ENCODE peak calls at places on chromosomes 6 and 20, in four cellular contexts. One of them, this sample, is unnamed.

GRCh38 chr6:3001773-3002293 is 2.1 kb downstream of the NQO2 start:
- DNase-seq in mammary epithelial cell: peak; percentile 69
- DNase-seq in heart right ventricle: peak; percentile 25
- DNase-seq in cardiac muscle cell: peak; percentile 81
- DNase-seq in this sample: no peak

GRCh38 chr6:165884813-165885765 is 222.0 kb upstream of the PDE10A start:
- DNase-seq in mammary epithelial cell: no peak
- DNase-seq in heart right ventricle: peak; percentile 77
- DNase-seq in cardiac muscle cell: peak; percentile 86
- DNase-seq in this sample: peak; percentile 2

GRCh38 chr6:136526196-136526930 is 23.9 kb downstream of the MAP7 start:
- DNase-seq in mammary epithelial cell: peak; percentile 64
- DNase-seq in heart right ventricle: peak; percentile 17
- DNase-seq in cardiac muscle cell: peak; percentile 81
- DNase-seq in this sample: no peak

GRCh38 chr6:33314943-33315752 is 1.3 kb upstream of the TAPBP start:
- DNase-seq in mammary epithelial cell: peak; percentile 46
- DNase-seq in heart right ventricle: peak; percentile 54
- DNase-seq in cardiac muscle cell: peak; percentile 20
- DNase-seq in this sample: no peak

GRCh38 chr20:10387686-10388085 is 46.3 kb downstream of the MKKS start:
- DNase-seq in mammary epithelial cell: no peak
- DNase-seq in heart right ventricle: no peak
- DNase-seq in cardiac muscle cell: no peak
- DNase-seq in this sample: no peak

GRCh38 chr20:43492101-43492500 is 15.4 kb upstream of the L3MBTL1 start:
- DNase-seq in mammary epithelial cell: peak; percentile 97
- DNase-seq in heart right ventricle: no peak
- DNase-seq in cardiac muscle cell: no peak
- DNase-seq in this sample: no peak

GRCh38 chr6:160264213-160264612 is 5.6 kb upstream of the SLC22A2 start:
- DNase-seq in mammary epithelial cell: no peak
- DNase-seq in heart right ventricle: no peak
- DNase-seq in cardiac muscle cell: no peak
- DNase-seq in this sample: no peak

GRCh38 chr6:35181313-35181932 is 32.3 kb upstream of the SCUBE3 start:
- DNase-seq in mammary epithelial cell: no peak
- DNase-seq in heart right ventricle: peak; percentile 38
- DNase-seq in cardiac muscle cell: peak; percentile 67
- DNase-seq in this sample: no peak

GRCh38 chr6:26233608-26234420 is 131.2 kb upstream of the BTN3A2 start:
- DNase-seq in mammary epithelial cell: peak; percentile 60
- DNase-seq in heart right ventricle: peak; percentile 37
- DNase-seq in cardiac muscle cell: peak; percentile 68
- DNase-seq in this sample: no peak

GRCh38 chr6:109896333-109896732 is 81.8 kb upstream of the GPR6 start:
- DNase-seq in mammary epithelial cell: no peak
- DNase-seq in heart right ventricle: no peak
- DNase-seq in cardiac muscle cell: no peak
- DNase-seq in this sample: no peak

GRCh38 chr6:88983532-88983931 is 20.1 kb upstream of the RNGTT start:
- DNase-seq in mammary epithelial cell: peak; percentile 19
- DNase-seq in heart right ventricle: no peak
- DNase-seq in cardiac muscle cell: peak; percentile 74
- DNase-seq in this sample: no peak

GRCh38 chr6:53103993-53104675 is 38.9 kb downstream of the FBXO9 start:
- DNase-seq in mammary epithelial cell: peak; percentile 28
- DNase-seq in heart right ventricle: no peak
- DNase-seq in cardiac muscle cell: peak; percentile 15
- DNase-seq in this sample: no peak

GRCh38 chr6:117555882-117556498 is 46.3 kb downstream of the GOPC start:
- DNase-seq in mammary epithelial cell: peak; percentile 32
- DNase-seq in heart right ventricle: peak; percentile 41
- DNase-seq in cardiac muscle cell: peak; percentile 49
- DNase-seq in this sample: no peak

GRCh38 chr6:90289902-90290301 is 6.7 kb downstream of the BACH2 start:
- DNase-seq in mammary epithelial cell: no peak
- DNase-seq in heart right ventricle: no peak
- DNase-seq in cardiac muscle cell: no peak
- DNase-seq in this sample: no peak

GRCh38 chr6:161238076-161238869 is 35.6 kb downstream of the AGPAT4 start:
- DNase-seq in mammary epithelial cell: no peak
- DNase-seq in heart right ventricle: no peak
- DNase-seq in cardiac muscle cell: no peak
- DNase-seq in this sample: no peak

GRCh38 chr6:144758602-144759001 is 473.5 kb downstream of the UTRN start:
- DNase-seq in mammary epithelial cell: peak; percentile 60
- DNase-seq in heart right ventricle: no peak
- DNase-seq in cardiac muscle cell: peak; percentile 14
- DNase-seq in this sample: no peak

GRCh38 chr20:50532231-50532630 is 22.0 kb downstream of the PTPN1 start:
- DNase-seq in mammary epithelial cell: no peak
- DNase-seq in heart right ventricle: no peak
- DNase-seq in cardiac muscle cell: no peak
- DNase-seq in this sample: no peak

GRCh38 chr6:122673345-122673961 is 63.2 kb downstream of the PKIB start:
- DNase-seq in mammary epithelial cell: peak; percentile 79
- DNase-seq in heart right ventricle: no peak
- DNase-seq in cardiac muscle cell: no peak
- DNase-seq in this sample: peak; percentile 55

GRCh38 chr6:35247642-35248231 is 11.8 kb upstream of the ZNF76 start:
- DNase-seq in mammary epithelial cell: no peak
- DNase-seq in heart right ventricle: no peak
- DNase-seq in cardiac muscle cell: no peak
- DNase-seq in this sample: no peak

GRCh38 chr6:73523434-73524123 is 2.7 kb upstream of the EEF1A1 start:
- DNase-seq in mammary epithelial cell: peak; percentile 58
- DNase-seq in heart right ventricle: peak; percentile 57
- DNase-seq in cardiac muscle cell: peak; percentile 56
- DNase-seq in this sample: no peak

GRCh38 chr6:14243617-14244016 is 126.0 kb downstream of the CD83 start:
- DNase-seq in mammary epithelial cell: no peak
- DNase-seq in heart right ventricle: no peak
- DNase-seq in cardiac muscle cell: no peak
- DNase-seq in this sample: no peak

GRCh38 chr6:118511930-118512715 is 36.0 kb upstream of the PLN start:
- DNase-seq in mammary epithelial cell: no peak
- DNase-seq in heart right ventricle: no peak
- DNase-seq in cardiac muscle cell: no peak
- DNase-seq in this sample: no peak

GRCh38 chr20:46709459-46710148 is at the start of gene SLC2A10:
- DNase-seq in mammary epithelial cell: no peak
- DNase-seq in heart right ventricle: peak; percentile 64
- DNase-seq in cardiac muscle cell: peak; percentile 75
- DNase-seq in this sample: no peak

GRCh38 chr20:62382306-62383198 is 4.4 kb upstream of the RPS21 start:
- DNase-seq in mammary epithelial cell: peak; percentile 65
- DNase-seq in heart right ventricle: peak; percentile 75
- DNase-seq in cardiac muscle cell: peak; percentile 75
- DNase-seq in this sample: no peak
- TF ChIP-seq CTCF in mammary epithelial cell: peak; percentile 91
- TF ChIP-seq CTCF in heart right ventricle: peak; percentile 94
- TF ChIP-seq CTCF in cardiac muscle cell: peak; percentile 94
- TF ChIP-seq CTCF in this sample: peak; percentile 98

DNA sequence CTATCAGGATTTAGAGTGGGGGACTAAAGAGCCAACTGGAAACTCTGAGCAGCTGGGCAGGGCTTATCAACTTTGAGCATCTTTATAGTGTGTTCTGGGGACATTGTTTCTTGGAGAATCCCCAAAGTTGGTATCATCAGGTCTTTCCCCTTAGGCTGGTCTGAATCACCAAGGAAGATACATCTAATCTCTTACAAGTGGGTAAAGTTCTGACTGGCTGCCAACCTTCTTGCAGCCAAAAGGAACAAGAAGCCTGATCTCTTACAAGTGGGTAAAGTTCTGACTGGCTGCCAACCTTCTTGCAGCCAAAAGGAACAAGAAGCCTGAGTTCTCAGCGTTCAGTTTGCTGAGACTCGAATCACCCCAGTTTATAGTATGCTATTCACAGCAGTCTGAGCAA is 1.6 kb upstream of the MED23 start:
- DNase-seq in mammary epithelial cell: peak; percentile 20
- DNase-seq in heart right ventricle: no peak
- DNase-seq in cardiac muscle cell: no peak
- DNase-seq in this sample: no peak
- H3K4me3 ChIP-seq in mammary epithelial cell: no peak overlapping the region
- H3K4me3 ChIP-seq in heart right ventricle: no peak overlapping the region
- H3K4me3 ChIP-seq in cardiac muscle cell: no peak overlapping the region
- H3K4me3 ChIP-seq in this sample: no peak overlapping the region

DNA sequence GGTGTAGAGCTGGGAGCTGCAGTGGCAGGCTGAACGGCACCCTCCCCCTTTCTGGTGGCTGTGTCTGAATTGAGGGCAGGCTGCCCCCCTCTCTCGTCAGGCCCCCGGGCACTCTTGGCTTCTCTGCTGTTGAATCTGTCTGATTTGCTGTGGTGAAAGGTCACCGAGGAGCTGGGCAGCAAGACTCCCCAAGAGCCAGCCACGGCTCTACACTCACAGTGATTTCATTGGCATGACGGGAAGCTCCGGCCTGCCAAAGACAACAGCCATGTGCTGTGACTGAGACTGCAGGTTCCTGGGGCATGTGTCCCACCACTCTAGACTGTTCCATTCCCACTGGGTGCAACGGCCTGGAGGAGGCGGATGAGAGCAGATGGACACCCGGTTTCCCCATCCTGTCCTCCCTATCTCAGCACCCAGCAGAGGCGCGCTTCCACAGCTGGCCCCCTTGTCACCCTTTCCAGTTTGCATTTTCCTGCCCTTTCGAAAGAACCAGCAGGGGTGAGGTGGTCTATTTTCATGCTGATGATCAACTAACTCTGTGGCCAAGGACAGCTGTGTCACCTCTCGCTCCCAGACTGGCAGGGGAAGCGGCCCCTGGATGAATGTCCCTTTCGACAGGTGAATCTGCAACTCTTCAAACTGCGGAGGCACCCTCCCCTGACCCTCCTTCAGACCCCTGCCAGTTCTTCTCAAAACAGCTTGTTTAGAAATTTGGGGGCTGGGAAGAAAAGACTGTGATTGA is 2.2 kb downstream of the APCDD1L start:
- DNase-seq in mammary epithelial cell: no peak
- DNase-seq in heart right ventricle: no peak
- DNase-seq in cardiac muscle cell: peak; percentile 7
- DNase-seq in this sample: no peak
- H3K27me3 ChIP-seq in mammary epithelial cell: peaks cover 5% of the 10 kb centered on the region
- H3K27me3 ChIP-seq in heart right ventricle: peaks cover 46% of the 10 kb centered on the region
- H3K27me3 ChIP-seq in cardiac muscle cell: peaks cover 41% of the 10 kb centered on the region
- H3K27me3 ChIP-seq in this sample: peaks cover 15% of the 10 kb centered on the region

GRCh38 chr6:40989204-40990179 is 49.5 kb downstream of the UNC5CL start:
- DNase-seq in mammary epithelial cell: no peak
- DNase-seq in heart right ventricle: no peak
- DNase-seq in cardiac muscle cell: no peak
- DNase-seq in this sample: no peak

GRCh38 chr6:40986364-40986763 is 52.7 kb downstream of the UNC5CL start:
- DNase-seq in mammary epithelial cell: no peak
- DNase-seq in heart right ventricle: no peak
- DNase-seq in cardiac muscle cell: no peak
- DNase-seq in this sample: no peak

GRCh38 chr6:40988634-40989033 is 50.4 kb downstream of the UNC5CL start:
- DNase-seq in mammary epithelial cell: no peak
- DNase-seq in heart right ventricle: no peak
- DNase-seq in cardiac muscle cell: no peak
- DNase-seq in this sample: no peak

GRCh38 chr6:40986871-40987270 is 52.1 kb downstream of the UNC5CL start:
- DNase-seq in mammary epithelial cell: no peak
- DNase-seq in heart right ventricle: no peak
- DNase-seq in cardiac muscle cell: no peak
- DNase-seq in this sample: no peak

GRCh38 chr6:40990301-40990700 is 48.7 kb downstream of the UNC5CL start:
- DNase-seq in mammary epithelial cell: no peak
- DNase-seq in heart right ventricle: no peak
- DNase-seq in cardiac muscle cell: no peak
- DNase-seq in this sample: no peak
- TF ChIP-seq CTCF in mammary epithelial cell: no peak
- TF ChIP-seq CTCF in heart right ventricle: no peak
- TF ChIP-seq CTCF in cardiac muscle cell: no peak
- TF ChIP-seq CTCF in this sample: no peak

DNA sequence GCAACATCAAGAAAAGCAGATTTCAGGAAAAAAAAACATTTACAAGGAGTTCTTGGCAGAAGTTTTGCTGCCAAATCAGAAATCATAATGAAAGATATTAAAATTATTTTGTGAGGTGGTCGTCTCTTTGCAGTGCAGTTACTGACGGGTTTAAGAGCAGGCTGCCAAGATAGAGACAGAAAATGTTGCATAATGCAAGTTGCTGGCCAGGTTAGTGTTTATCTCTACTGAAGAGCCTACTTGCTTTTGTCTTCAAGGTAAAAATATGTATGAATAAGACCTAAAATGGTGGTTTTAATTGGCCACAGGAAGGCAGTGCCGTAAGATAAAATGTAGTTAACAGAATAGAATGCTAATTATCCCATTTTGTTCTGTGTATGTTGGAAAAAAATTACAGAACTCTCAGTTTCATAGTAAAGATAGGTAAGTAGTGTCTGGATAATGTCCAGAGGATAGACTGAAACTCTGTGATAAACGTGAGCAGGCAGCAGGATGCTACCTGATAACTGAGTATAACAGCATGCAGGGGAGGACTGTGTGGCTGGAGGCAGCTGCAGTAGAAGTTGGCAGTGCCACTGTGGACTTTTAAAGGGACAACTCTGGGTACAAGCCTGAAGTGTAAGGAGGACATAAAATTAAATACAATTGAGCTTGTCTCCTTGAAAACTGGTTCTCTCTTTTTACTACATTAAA is 13.9 kb downstream of the FOXO3 start:
- DNase-seq in mammary epithelial cell: no peak
- DNase-seq in heart right ventricle: no peak
- DNase-seq in cardiac muscle cell: no peak
- DNase-seq in this sample: no peak
- H3K4me3 ChIP-seq in mammary epithelial cell: no peak overlapping the region
- H3K4me3 ChIP-seq in heart right ventricle: no peak overlapping the region
- H3K4me3 ChIP-seq in cardiac muscle cell: no peak overlapping the region
- H3K4me3 ChIP-seq in this sample: no peak overlapping the region

DNA sequence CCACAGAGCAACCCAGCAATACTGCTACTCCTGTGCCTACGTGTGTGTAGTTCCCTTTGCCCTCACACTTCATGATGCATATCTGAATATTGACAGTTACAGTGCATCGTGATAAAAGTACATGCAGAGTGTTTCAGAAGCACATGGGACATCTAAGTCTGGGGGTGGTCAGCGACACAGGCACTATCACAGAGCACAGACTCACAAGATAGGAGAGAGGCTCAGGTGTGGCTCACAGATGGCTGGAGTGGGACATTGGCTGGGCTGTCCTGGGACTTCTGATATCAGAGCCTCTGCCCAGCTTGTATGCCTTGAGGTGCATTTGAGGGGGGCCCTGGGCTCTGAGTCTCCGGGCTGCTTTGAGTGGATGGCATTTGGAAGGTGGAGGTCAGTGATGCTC is 227.0 kb upstream of the RNF24 start:
- DNase-seq in mammary epithelial cell: no peak
- DNase-seq in heart right ventricle: no peak
- DNase-seq in cardiac muscle cell: no peak
- DNase-seq in this sample: no peak
- H3K27me3 ChIP-seq in mammary epithelial cell: no peaks in the 10 kb centered on the region
- H3K27me3 ChIP-seq in heart right ventricle: peaks cover 19% of the 10 kb centered on the region
- H3K27me3 ChIP-seq in cardiac muscle cell: peaks cover 77% of the 10 kb centered on the region
- H3K27me3 ChIP-seq in this sample: peaks cover 44% of the 10 kb centered on the region

This sample was measured in kidney epithelial cell.